ENCODE peak calls at places on chromosomes 16 and 17, in eight cellular contexts. A, R, I, F, S, Q, T and Y are unnamed samples.

GRCh38 chr16:15708096-15708495 is 58.1 kb downstream of the NDE1 start:
- DNase-seq in A (no peak), R (no peak), I (no peak), F (no peak), S (peak), Q (no peak), T (no peak), Y (no peak)

GRCh38 chr17:17693253-17693954 is 12.1 kb downstream of the RAI1 start:
- DNase-seq in A (peak), R (no peak), I (peak), F (no peak), S (peak), Q (no peak), T (no peak), Y (no peak)

GRCh38 chr16:65117701-65118448 is 4.0 kb downstream of the CDH11 start:
- DNase-seq in A (peak), R (peak), I (peak), F (peak), S (peak), Q (peak), T (no peak), Y (peak)

GRCh38 chr17:65222216-65222738 is 85.1 kb downstream of the RGS9 start:
- DNase-seq in A (no peak), R (no peak), I (no peak), F (no peak), S (no peak), Q (no peak), T (no peak), Y (no peak)

GRCh38 chr16:89921131-89921698 is 1.9 kb upstream of the TUBB3 start:
- DNase-seq in A (no peak), R (no peak), I (peak), F (no peak), S (no peak), Q (no peak), T (no peak), Y (no peak)

GRCh38 chr16:81863630-81864352 is 84.7 kb downstream of the PLCG2 start:
- DNase-seq in A (no peak), R (no peak), I (peak), F (no peak), S (no peak), Q (no peak), T (no peak), Y (no peak)

GRCh38 chr17:2416010-2416734 is 15.3 kb upstream of the MNT start:
- DNase-seq in A (peak), R (peak), I (peak), F (peak), S (peak), Q (peak), T (peak), Y (no peak)

GRCh38 chr17:12673788-12674187 is 8.1 kb downstream of the MYOCD start:
- DNase-seq in A (no peak), R (no peak), I (no peak), F (no peak), S (peak), Q (no peak), T (no peak), Y (no peak)

GRCh38 chr17:76138234-76138895 is 2.7 kb downstream of the FOXJ1 start:
- DNase-seq in A (peak), R (no peak), I (peak), F (no peak), S (peak), Q (no peak), T (no peak), Y (no peak)

GRCh38 chr16:10521681-10522274 is 58.6 kb downstream of the EMP2 start:
- DNase-seq in A (peak), R (peak), I (peak), F (no peak), S (peak), Q (peak), T (peak), Y (peak)

GRCh38 chr16:85513180-85513579 is 99.9 kb upstream of the GSE1 start:
- DNase-seq in A (no peak), R (no peak), I (no peak), F (no peak), S (no peak), Q (no peak), T (no peak), Y (no peak)

GRCh38 chr16:180101-180920 is at the start of gene HBQ1:
- DNase-seq in A (no peak), R (peak), I (peak), F (peak), S (peak), Q (no peak), T (no peak), Y (no peak)

GRCh38 chr16:54628796-54629625 is 301.7 kb upstream of the IRX5 start:
- DNase-seq in A (no peak), R (no peak), I (no peak), F (no peak), S (no peak), Q (no peak), T (no peak), Y (no peak)

GRCh38 chr16:20307791-20308190 is 19.5 kb downstream of the GP2 start:
- DNase-seq in A (no peak), R (no peak), I (no peak), F (no peak), S (no peak), Q (no peak), T (no peak), Y (no peak)

GRCh38 chr17:31308372-31308905 is 5.4 kb downstream of the EVI2B start:
- DNase-seq in A (no peak), R (no peak), I (no peak), F (no peak), S (no peak), Q (no peak), T (no peak), Y (no peak)

GRCh38 chr17:65283704-65284103 is 146.5 kb downstream of the RGS9 start:
- DNase-seq in A (no peak), R (no peak), I (no peak), F (peak), S (no peak), Q (no peak), T (no peak), Y (no peak)

GRCh38 chr16:74721716-74722115 is 21.1 kb upstream of the MLKL start:
- DNase-seq in A (no peak), R (no peak), I (no peak), F (no peak), S (no peak), Q (no peak), T (no peak), Y (no peak)

GRCh38 chr17:7293821-7294613 is 422 bp downstream of the YBX2 start:
- DNase-seq in A (no peak), R (no peak), I (peak), F (no peak), S (no peak), Q (no peak), T (no peak), Y (no peak)

GRCh38 chr17:41547378-41547841 is 19.3 kb upstream of the KRT19 start:
- DNase-seq in A (no peak), R (no peak), I (no peak), F (no peak), S (no peak), Q (no peak), T (no peak), Y (no peak)

GRCh38 chr16:89017543-89017942 is 40.5 kb upstream of the CBFA2T3 start:
- DNase-seq in A (no peak), R (no peak), I (no peak), F (no peak), S (no peak), Q (no peak), T (no peak), Y (no peak)

GRCh38 chr17:18246880-18247612 is 11.5 kb downstream of the FLII start:
- DNase-seq in A (no peak), R (peak), I (peak), F (peak), S (peak), Q (no peak), T (peak), Y (no peak)

GRCh38 chr16:89155184-89155679 is 16.3 kb upstream of the CDH15 start:
- DNase-seq in A (no peak), R (no peak), I (no peak), F (no peak), S (peak), Q (peak), T (no peak), Y (peak)

GRCh38 chr17:81040791-81041337 is 5.9 kb downstream of the BAIAP2 start:
- DNase-seq in A (no peak), R (peak), I (peak), F (no peak), S (peak), Q (no peak), T (no peak), Y (no peak)

GRCh38 chr16:86566601-86566965 is at the start of gene FOXC2:
- DNase-seq in A (no peak), R (peak), I (peak), F (peak), S (peak), Q (peak), T (peak), Y (peak)